ENCODE peak calls at places on chromosomes 11 and 22, in five cellular contexts. F is colonic mucosa, L is lung, R is upper lobe of left lung, N is stomach. H is an unnamed sample.

GRCh38 chr11:57361926-57362325 is 19.0 kb downstream of the PRG3 start:
- DNase-seq in F (no peak), L (no peak), R (no peak), N (no peak), H (no peak)

GRCh38 chr11:45248501-45249011 is 37.6 kb downstream of the SYT13 start:
- DNase-seq in F (no peak), L (no peak), R (no peak), N (no peak), H (no peak)

GRCh38 chr11:133966147-133966546 is 9.4 kb upstream of the IGSF9B start:
- DNase-seq in F (no peak), L (no peak), R (no peak), N (no peak), H (no peak)

GRCh38 chr11:73314121-73314948 is 6.3 kb downstream of the ARHGEF17 start:
- DNase-seq in F (no peak), L (peak; percentile 51), R (peak; percentile 83), N (no peak), H (no peak)

GRCh38 chr11:71396548-71397123 is 51.6 kb downstream of the DHCR7 start:
- DNase-seq in F (no peak), L (no peak), R (no peak), N (no peak), H (no peak)

GRCh38 chr11:46599340-46600067 is 5.7 kb upstream of the AMBRA1 start:
- DNase-seq in F (no peak), L (no peak), R (no peak), N (no peak), H (no peak)

GRCh38 chr22:40183029-40183581 is 5.4 kb downstream of the TNRC6B start:
- DNase-seq in F (no peak), L (no peak), R (peak; percentile 30), N (no peak), H (no peak)

GRCh38 chr11:2860636-2861035 is 24.9 kb downstream of the CDKN1C start:
- DNase-seq in F (peak; percentile 30), L (no peak), R (no peak), N (peak; percentile 51), H (no peak)

GRCh38 chr22:49540084-49540483 is 287.6 kb downstream of the BRD1 start:
- DNase-seq in F (no peak), L (no peak), R (peak; percentile 8), N (no peak), H (no peak)

GRCh38 chr11:3738241-3738640 is 59.1 kb downstream of the NUP98 start:
- DNase-seq in F (no peak), L (no peak), R (no peak), N (no peak), H (no peak)

GRCh38 chr11:67689178-67689577 is 14.8 kb upstream of the ALDH3B2 start:
- DNase-seq in F (no peak), L (no peak), R (no peak), N (no peak), H (no peak)

GRCh38 chr11:23181022-23181807 is 320.9 kb upstream of the CCDC179 start:
- DNase-seq in F (no peak), L (no peak), R (no peak), N (no peak), H (no peak)

GRCh38 chr11:124536520-124536919 is 6.9 kb downstream of the OR8B12 start:
- DNase-seq in F (no peak), L (no peak), R (peak; percentile 42), N (no peak), H (peak; percentile 22)

GRCh38 chr11:70900540-70900939 is 351.8 kb downstream of the SHANK2 start:
- DNase-seq in F (no peak), L (no peak), R (no peak), N (peak; percentile 55), H (no peak)

GRCh38 chr11:123407124-123407995 is 22.7 kb upstream of the GRAMD1B start:
- DNase-seq in F (peak; percentile 81), L (peak; percentile 56), R (peak; percentile 68), N (peak; percentile 73), H (no peak)

GRCh38 chr11:134976540-134976939 is 564.5 kb upstream of the B3GAT1 start:
- DNase-seq in F (no peak), L (no peak), R (no peak), N (no peak), H (no peak)

GRCh38 chr22:29330753-29331152 is 15.3 kb upstream of the RASL10A start:
- DNase-seq in F (no peak), L (no peak), R (no peak), N (no peak), H (no peak)

GRCh38 chr11:68343761-68344256 is 31.4 kb downstream of the LRP5 start:
- DNase-seq in F (peak; percentile 77), L (no peak), R (peak; percentile 68), N (peak; percentile 41), H (peak; percentile 59)

GRCh38 chr11:57321996-57322880 is 2.5 kb downstream of the TNKS1BP1 start:
- DNase-seq in F (peak; percentile 92), L (peak; percentile 93), R (peak; percentile 94), N (peak; percentile 88), H (peak; percentile 85)

GRCh38 chr11:119056397-119056999 is 507 bp downstream of the HYOU1 start:
- DNase-seq in F (peak; percentile 56), L (peak; percentile 38), R (peak; percentile 51), N (peak; percentile 62), H (peak; percentile 49)

GRCh38 chr11:76777922-76778321 is 5.2 kb upstream of the TSKU start:
- DNase-seq in F (no peak), L (no peak), R (no peak), N (no peak), H (no peak)

GRCh38 chr11:8533332-8533731 is 60.7 kb downstream of the STK33 start:
- DNase-seq in F (no peak), L (no peak), R (no peak), N (no peak), H (no peak)

GRCh38 chr11:47331454-47332302 is 20.8 kb downstream of the MYBPC3 start:
- DNase-seq in F (peak; percentile 74), L (no peak), R (no peak), N (peak; percentile 77), H (peak; percentile 73)

GRCh38 chr11:92854952-92855351 is 114.5 kb upstream of the MTNR1B start:
- DNase-seq in F (no peak), L (no peak), R (no peak), N (no peak), H (no peak)

GRCh38 chr11:94834931-94835330 is 66.8 kb downstream of the AMOTL1 start:
- DNase-seq in F (no peak), L (no peak), R (no peak), N (no peak), H (no peak)

GRCh38 chr22:28905433-28905832 is 22.1 kb downstream of the ZNRF3 start:
- DNase-seq in F (no peak), L (no peak), R (no peak), N (no peak), H (no peak)

GRCh38 chr11:88179966-88180629 is 4.9 kb upstream of the RAB38 start:
- DNase-seq in F (no peak), L (no peak), R (no peak), N (no peak), H (no peak)
- TF ChIP-seq CTCF in F (no peak), L (no peak), R (no peak), N (no peak), H (no peak)

GRCh38 chr11:59285716-59286260 is 72.9 kb upstream of the OR5AN1 start:
- DNase-seq in F (no peak), L (no peak), R (no peak), N (no peak), H (no peak)

GRCh38 chr11:59281177-59281576 is 68.5 kb upstream of the MPEG1 start:
- DNase-seq in F (no peak), L (no peak), R (no peak), N (no peak), H (no peak)

GRCh38 chr11:59284773-59285129 is 72.0 kb upstream of the MPEG1 start:
- DNase-seq in F (no peak), L (no peak), R (no peak), N (no peak), H (no peak)

GRCh38 chr11:59283825-59284772 is 71.4 kb upstream of the MPEG1 start:
- DNase-seq in F (peak; percentile 58), L (peak; percentile 54), R (peak; percentile 69), N (peak; percentile 53), H (peak; percentile 64)

GRCh38 chr11:59283311-59283710 is 70.6 kb upstream of the MPEG1 start:
- DNase-seq in F (no peak), L (no peak), R (no peak), N (no peak), H (no peak)
- H3K4me3 ChIP-seq in F (no peak overlapping the region), L (no peak overlapping the region), R (no peak overlapping the region), N (no peak overlapping the region), H (no peak overlapping the region)

GRCh38 chr22:19265779-19266178 is 25.7 kb downstream of the CLTCL1 start:
- DNase-seq in F (no peak), L (no peak), R (no peak), N (no peak), H (no peak)
- TF ChIP-seq CTCF in F (no peak), L (no peak), R (no peak), N (no peak), H (no peak)

GRCh38 chr22:46061431-46062231 is 84.7 kb upstream of the WNT7B start:
- DNase-seq in F (no peak), L (no peak), R (peak; percentile 20), N (peak; percentile 44), H (peak; percentile 54)
- H3K4me3 ChIP-seq in F (no peak overlapping the region), L (no peak overlapping the region), R (no peak overlapping the region), N (peak overlapping the region; percentile 32), H (no peak overlapping the region)

GRCh38 chr11:112004389-112004788 is 20.8 kb upstream of the DLAT start:
- DNase-seq in F (no peak), L (no peak), R (no peak), N (no peak), H (no peak)
- TF ChIP-seq CTCF in F (no peak), L (no peak), R (no peak), N (no peak), H (no peak)

GRCh38 chr11:19677380-19678080 is 35.1 kb upstream of the NAV2 start:
- DNase-seq in F (no peak), L (no peak), R (no peak), N (no peak), H (no peak)

GRCh38 chr11:19683141-19683805 is 29.4 kb upstream of the NAV2 start:
- DNase-seq in F (no peak), L (peak; percentile 41), R (no peak), N (no peak), H (no peak)

GRCh38 chr11:19680824-19681368 is 31.7 kb upstream of the NAV2 start:
- DNase-seq in F (no peak), L (no peak), R (no peak), N (no peak), H (no peak)

GRCh38 chr11:19676508-19677379 is 35.9 kb upstream of the NAV2 start:
- DNase-seq in F (no peak), L (no peak), R (peak; percentile 35), N (no peak), H (no peak)

GRCh38 chr11:19679952-19680823 is 32.4 kb upstream of the NAV2 start:
- DNase-seq in F (peak; percentile 66), L (peak; percentile 89), R (peak; percentile 86), N (peak; percentile 68), H (peak; percentile 59)
- H3K4me3 ChIP-seq in F (no peak overlapping the region), L (no peak overlapping the region), R (no peak overlapping the region), N (no peak overlapping the region), H (no peak overlapping the region)